ENCODE peak calls at places on chromosomes 16 and 17, in four cellular contexts. B is coronary artery, Y is neural progenitor cell, C is B cell. V is an unnamed sample.

GRCh38 chr16:84810518-84811273 is 9.1 kb upstream of the CRISPLD2 start:
- DNase-seq in B (no peak), Y (no peak), C (no peak), V (no peak)

GRCh38 chr17:46782250-46782953 is 36.1 kb downstream of the WNT3 start:
- DNase-seq in B (no peak), Y (peak), C (peak), V (peak)

GRCh38 chr17:41464682-41465081 is 2.5 kb downstream of the KRT32 start:
- DNase-seq in B (no peak), Y (no peak), C (no peak), V (no peak)

GRCh38 chr16:63787014-63787413 is 1334.8 kb downstream of the CDH11 start:
- DNase-seq in B (no peak), Y (no peak), C (no peak), V (no peak)

GRCh38 chr16:84356591-84357116 is 11.7 kb upstream of the ATP2C2 start:
- DNase-seq in B (no peak), Y (peak), C (no peak), V (no peak)

GRCh38 chr16:69108069-69108904 is 2.8 kb downstream of the HAS3 start:
- DNase-seq in B (no peak), Y (peak), C (no peak), V (no peak)

GRCh38 chr17:18040287-18040858 is 1.2 kb downstream of the GID4 start:
- DNase-seq in B (no peak), Y (peak), C (no peak), V (peak)

GRCh38 chr16:162271-162991 is 3.3 kb upstream of the HBM start:
- DNase-seq in B (no peak), Y (no peak), C (no peak), V (no peak)

GRCh38 chr17:82835766-82836512 is 3.9 kb downstream of the ZNF750 start:
- DNase-seq in B (no peak), Y (no peak), C (no peak), V (no peak)

GRCh38 chr17:45123930-45124796 is 8.2 kb downstream of the PLCD3 start:
- DNase-seq in B (no peak), Y (no peak), C (no peak), V (no peak)

V was measured in H1.